ENCODE peak calls at places on chromosomes 13 and 19, in seven cellular contexts. O is GM13976, U is cardiac muscle cell, I is LNCaP clone FGC, T is omental fat pad, K is lung, M is endothelial cell of umbilical vein. Q is an unnamed sample.

GRCh38 chr19:15259900-15260299 is 27.7 kb upstream of the EPHX3 start:
- DNase-seq in M (no peak), U (no peak), I (no peak), K (no peak), T (no peak), O (no peak), Q (no peak)

GRCh38 chr19:15591796-15592195 is 23.2 kb upstream of the CYP4F8 start:
- DNase-seq in O (no peak), K (no peak), I (no peak), U (no peak), M (no peak), T (no peak), Q (no peak)

GRCh38 chr19:39963860-39964259 is 7.1 kb upstream of the PSMC4 start:
- DNase-seq in I (no peak), O (no peak), K (no peak), M (no peak), U (no peak), T (no peak), Q (no peak)

GRCh38 chr19:13932911-13933393 is 5.3 kb downstream of the PODNL1 start:
- DNase-seq in I (no peak), K (no peak), M (no peak), T (no peak), O (no peak), U (no peak), Q (no peak)

GRCh38 chr13:113371061-113371460 is 7.1 kb upstream of the GRTP1 start:
- DNase-seq in M (no peak), U (no peak), T (no peak), O (no peak), I (no peak), K (no peak), Q (no peak)

GRCh38 chr13:106548064-106548696 is 12.7 kb upstream of the EFNB2 start:
- DNase-seq in U (no peak), I (no peak), K (no peak), T (no peak), M (no peak), O (no peak), Q (no peak)

GRCh38 chr19:35869327-35870123 is 1.2 kb downstream of the APLP1 start:
- DNase-seq in I (peak; percentile 68), K (peak; percentile 60), U (peak; percentile 73), T (peak; percentile 46), M (peak; percentile 80), O (peak; percentile 91), Q (peak; percentile 94)

GRCh38 chr13:26168835-26169234 is 53.3 kb downstream of the RNF6 start:
- DNase-seq in T (no peak), I (no peak), O (no peak), K (no peak), U (no peak), M (no peak), Q (no peak)

GRCh38 chr13:37074703-37075102 is 15.2 kb upstream of the SUPT20H start:
- DNase-seq in K (no peak), U (peak; percentile 65), M (peak; percentile 30), T (no peak), O (no peak), I (no peak), Q (no peak)
- TF ChIP-seq CTCF in K (peak; percentile 0), U (peak; percentile 35), M (no peak), T (no peak), O (no peak), I (peak; percentile 49), Q (peak; percentile 59)

GRCh38 chr13:100753391-100753790 is 78.8 kb upstream of the TMTC4 start:
- DNase-seq in M (no peak), O (no peak), I (no peak), K (no peak), U (no peak), T (no peak), Q (no peak)

GRCh38 chr13:100751826-100752225 is 77.2 kb upstream of the TMTC4 start:
- DNase-seq in U (no peak), K (no peak), I (no peak), M (no peak), T (no peak), O (no peak), Q (no peak)
- TF ChIP-seq CTCF in U (no peak), K (no peak), I (no peak), M (no peak), T (no peak), O (no peak), Q (no peak)

DNA sequence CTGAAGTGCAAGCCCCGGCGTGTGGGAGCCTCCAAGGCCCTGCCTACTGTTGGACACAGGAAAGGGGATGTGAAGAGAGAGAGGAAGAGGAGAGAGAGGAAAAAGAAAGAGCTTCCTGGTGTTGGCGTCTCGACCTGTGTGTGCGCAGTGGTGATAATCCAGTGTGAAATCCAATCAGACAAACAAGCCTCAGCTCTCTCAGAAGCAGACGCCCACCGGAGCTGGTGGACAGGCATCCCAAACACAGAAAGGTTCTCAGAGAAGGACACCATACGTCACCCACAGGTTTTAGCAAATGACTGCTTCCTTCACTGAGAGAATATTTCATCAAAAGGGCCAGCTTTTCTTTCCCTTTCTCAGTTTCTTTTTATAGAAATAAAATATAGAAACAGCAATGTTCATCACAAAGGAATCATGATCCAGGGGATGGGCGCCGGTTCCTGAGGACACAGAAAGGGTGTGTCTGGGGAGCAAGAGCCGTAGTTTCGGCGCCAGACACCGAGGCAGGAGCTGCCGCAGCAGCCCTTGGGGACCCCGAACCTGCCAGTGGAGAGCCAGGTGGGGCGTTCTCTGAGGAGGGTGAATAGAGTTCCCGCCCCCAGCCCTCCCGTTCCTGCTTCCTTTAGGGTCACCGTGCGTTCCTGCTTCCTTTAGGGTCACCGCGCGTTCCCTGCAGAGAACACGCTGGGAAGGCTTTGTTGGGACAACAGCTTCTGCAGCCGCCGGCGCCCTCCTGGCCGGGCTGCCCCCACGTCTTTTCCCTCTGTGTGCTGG is 145.8 kb upstream of the SOX1 start:
- DNase-seq in K (no peak), M (no peak), O (no peak), I (no peak), U (no peak), T (no peak), Q (no peak)
- TF ChIP-seq CTCF in K (no peak), M (no peak), O (no peak), I (no peak), U (no peak), T (no peak), Q (no peak)

GRCh38 chr19:54102421-54103169 is at the start of gene NDUFA3:
- DNase-seq in K (peak; percentile 97), I (peak; percentile 92), M (peak; percentile 99), U (peak; percentile 99), O (peak; percentile 100), T (peak; percentile 82), Q (peak; percentile 98)

GRCh38 chr19:54094601-54095000 is 6.0 kb downstream of the OSCAR start:
- DNase-seq in I (no peak), K (no peak), O (no peak), T (no peak), U (no peak), M (no peak), Q (no peak)

GRCh38 chr19:54095136-54095858 is 5.3 kb downstream of the OSCAR start:
- DNase-seq in K (no peak), O (no peak), I (no peak), M (no peak), T (no peak), U (no peak), Q (no peak)

GRCh38 chr19:54100560-54100959 is at the start of gene OSCAR:
- DNase-seq in T (no peak), O (no peak), M (no peak), I (no peak), K (no peak), U (peak; percentile 10), Q (no peak)

DNA sequence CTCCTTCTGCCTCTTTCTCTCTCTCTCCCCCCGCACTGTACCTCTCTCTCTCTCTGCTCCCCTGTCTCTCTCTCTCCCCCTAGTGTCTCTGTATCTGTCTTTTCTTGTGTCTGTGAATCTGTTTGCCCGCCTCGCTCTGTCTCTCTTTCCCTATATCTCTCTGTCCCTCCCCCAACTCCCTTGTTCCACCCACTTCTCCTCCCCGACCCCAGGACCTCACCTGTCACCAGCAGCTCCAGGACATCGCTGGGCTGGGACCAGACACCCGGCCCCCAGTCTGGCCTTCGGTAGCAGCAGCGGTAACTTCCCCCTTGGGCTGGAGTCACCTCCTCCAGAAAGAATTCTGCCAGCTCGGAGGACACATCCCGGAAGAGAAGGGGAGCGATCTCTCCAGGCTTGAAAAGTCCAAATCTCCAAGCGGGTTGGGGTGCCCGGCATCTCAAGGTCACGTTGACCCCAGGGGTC is 3.9 kb downstream of the OSCAR start:
- DNase-seq in M (no peak), O (no peak), I (no peak), T (no peak), K (no peak), U (peak; percentile 60), Q (no peak)
- TF ChIP-seq CTCF in M (peak; percentile 15), O (peak; percentile 23), I (peak; percentile 15), T (no peak), K (no peak), U (peak; percentile 41), Q (no peak)

GRCh38 chr13:110819203-110820014 is 95.5 kb downstream of the ANKRD10 start:
- DNase-seq in O (peak; percentile 91), I (no peak), U (peak; percentile 78), T (peak; percentile 69), K (peak; percentile 73), M (peak; percentile 74), Q (peak; percentile 83)
- TF ChIP-seq CTCF in O (peak; percentile 96), I (peak; percentile 78), U (peak; percentile 98), T (no peak), K (peak; percentile 91), M (peak; percentile 92), Q (peak; percentile 91)

DNA sequence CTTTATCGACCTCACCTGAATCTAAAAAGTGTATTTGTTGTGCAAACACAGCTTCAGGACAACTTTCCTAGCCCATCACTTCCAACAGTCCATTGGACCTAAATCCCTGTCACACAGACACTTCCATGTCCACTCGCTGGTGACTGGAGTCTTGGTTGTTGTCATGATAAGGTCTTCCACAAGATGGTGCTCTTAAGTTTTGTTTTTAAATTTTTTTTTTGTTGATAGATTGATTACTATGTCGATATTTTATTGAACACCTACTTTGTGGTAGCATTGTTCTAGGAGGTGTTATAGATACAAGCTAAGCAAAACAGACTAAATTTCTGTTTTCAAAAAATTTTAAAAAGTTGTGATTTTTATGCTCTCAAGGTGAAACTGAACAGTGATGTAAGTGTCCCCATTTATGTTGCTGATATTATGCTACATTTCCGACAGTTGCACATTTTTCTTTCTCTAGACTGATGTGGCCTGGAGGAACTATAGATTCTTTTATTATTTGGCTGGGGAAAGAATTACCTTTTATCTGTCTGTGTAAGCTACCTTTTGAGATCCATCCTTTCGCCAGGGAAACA is 8.1 kb upstream of the ERICH6B start:
- DNase-seq in O (peak; percentile 42), T (no peak), K (no peak), I (peak; percentile 10), M (peak; percentile 31), U (peak; percentile 29), Q (no peak)
- TF ChIP-seq CTCF in O (peak; percentile 42), T (no peak), K (no peak), I (peak; percentile 61), M (peak; percentile 19), U (peak; percentile 48), Q (peak; percentile 62)

Q was measured in activated CD8-positive, alpha-beta T cell treated with anti-CD3 and anti-CD28 coated beads for 36 hours.